ENCODE peak calls at places on chromosomes 6 and 20, in six cellular contexts. I is fibroblast of lung, P is nephron progenitor cell, R is hepatocyte, N is cardiac fibroblast, T is epithelial cell of esophagus. S is an unnamed sample.

GRCh38 chr20:855466-856360 is 22.2 kb downstream of the FAM110A start:
- DNase-seq in I (peak; percentile 50), R (no peak), T (peak; percentile 80), N (no peak), P (no peak), S (no peak)

GRCh38 chr6:125611573-125612399 is 137.6 kb upstream of the HEY2 start:
- DNase-seq in N (peak; percentile 66), I (peak; percentile 41), R (no peak), T (no peak), P (peak; percentile 12), S (no peak)

GRCh38 chr20:41258489-41258888 is 59.0 kb downstream of the ZHX3 start:
- DNase-seq in R (no peak), N (no peak), P (no peak), T (no peak), I (no peak), S (no peak)

GRCh38 chr6:108115598-108116058 is 41.1 kb upstream of the OSTM1 start:
- DNase-seq in T (peak; percentile 47), R (peak; percentile 63), I (peak; percentile 29), P (peak; percentile 41), N (peak; percentile 55), S (peak; percentile 30)

GRCh38 chr6:158567871-158568401 is 8.0 kb downstream of the TMEM181 start:
- DNase-seq in P (no peak), N (no peak), I (no peak), T (peak; percentile 70), R (no peak), S (no peak)

GRCh38 chr20:32078322-32078721 is 26.3 kb downstream of the HCK start:
- DNase-seq in T (no peak), N (no peak), I (no peak), P (no peak), R (no peak), S (no peak)

GRCh38 chr20:43017241-43018030 is 172.3 kb downstream of the PTPRT start:
- DNase-seq in P (no peak), N (no peak), I (no peak), R (no peak), T (no peak), S (no peak)

GRCh38 chr6:33696538-33697518 is 14.7 kb downstream of the UQCC2 start:
- DNase-seq in I (peak; percentile 76), R (no peak), N (peak; percentile 87), P (no peak), T (no peak), S (no peak)

GRCh38 chr6:2877960-2878359 is 25.1 kb downstream of the SERPINB9 start:
- DNase-seq in P (no peak), I (no peak), T (peak; percentile 51), R (no peak), N (no peak), S (no peak)

GRCh38 chr6:75932067-75932466 is 140.4 kb downstream of the IMPG1 start:
- DNase-seq in R (peak; percentile 69), I (peak; percentile 9), P (peak; percentile 73), N (peak; percentile 34), T (peak; percentile 41), S (peak; percentile 34)

GRCh38 chr6:144190593-144190992 is 40.3 kb downstream of the STX11 start:
- DNase-seq in P (no peak), R (no peak), I (peak; percentile 70), N (peak; percentile 91), T (peak; percentile 75), S (no peak)

GRCh38 chr6:143060806-143061596 is at the start of gene AIG1:
- DNase-seq in N (no peak), P (no peak), T (no peak), R (peak; percentile 76), I (no peak), S (peak; percentile 53)

GRCh38 chr6:90088009-90088408 is 193.7 kb downstream of the GJA10 start:
- DNase-seq in N (peak; percentile 74), I (peak; percentile 86), T (peak; percentile 96), R (peak; percentile 43), P (no peak), S (no peak)

GRCh38 chr20:51417745-51418529 is 124.6 kb downstream of the NFATC2 start:
- DNase-seq in R (no peak), P (no peak), N (no peak), I (no peak), T (no peak), S (no peak)

GRCh38 chr20:535958-536357 is 7.6 kb downstream of the CSNK2A1 start:
- DNase-seq in T (peak; percentile 79), R (peak; percentile 45), P (no peak), N (no peak), I (peak; percentile 33), S (no peak)

GRCh38 chr6:35161776-35162607 is 20.9 kb upstream of the TCP11 start:
- DNase-seq in P (peak; percentile 32), R (no peak), I (no peak), T (no peak), N (peak; percentile 36), S (no peak)

GRCh38 chr6:12523726-12524125 is 192.8 kb upstream of the PHACTR1 start:
- DNase-seq in T (no peak), I (no peak), N (no peak), R (no peak), P (no peak), S (no peak)

GRCh38 chr6:150492941-150493340 is 106.7 kb upstream of the PLEKHG1 start:
- DNase-seq in I (peak; percentile 84), N (peak; percentile 67), P (no peak), T (peak; percentile 91), R (no peak), S (no peak)

GRCh38 chr20:38700926-38701325 is 23.4 kb upstream of the SLC32A1 start:
- DNase-seq in T (no peak), P (no peak), R (no peak), N (no peak), I (no peak), S (no peak)

GRCh38 chr6:56667336-56667735 is 24.6 kb upstream of the DST start:
- DNase-seq in T (no peak), P (no peak), R (no peak), I (peak; percentile 58), N (no peak), S (no peak)

GRCh38 chr6:131730264-131730663 is 19.4 kb upstream of the CTAGE9 start:
- DNase-seq in R (no peak), N (no peak), T (no peak), P (no peak), I (no peak), S (no peak)

GRCh38 chr20:10761786-10762185 is 88.0 kb upstream of the JAG1 start:
- DNase-seq in T (peak; percentile 67), R (no peak), N (peak; percentile 92), I (peak; percentile 89), P (no peak), S (no peak)

GRCh38 chr6:168087436-168088160 is 8.6 kb upstream of the FRMD1 start:
- DNase-seq in N (no peak), I (no peak), T (no peak), R (no peak), P (no peak), S (no peak)

DNA sequence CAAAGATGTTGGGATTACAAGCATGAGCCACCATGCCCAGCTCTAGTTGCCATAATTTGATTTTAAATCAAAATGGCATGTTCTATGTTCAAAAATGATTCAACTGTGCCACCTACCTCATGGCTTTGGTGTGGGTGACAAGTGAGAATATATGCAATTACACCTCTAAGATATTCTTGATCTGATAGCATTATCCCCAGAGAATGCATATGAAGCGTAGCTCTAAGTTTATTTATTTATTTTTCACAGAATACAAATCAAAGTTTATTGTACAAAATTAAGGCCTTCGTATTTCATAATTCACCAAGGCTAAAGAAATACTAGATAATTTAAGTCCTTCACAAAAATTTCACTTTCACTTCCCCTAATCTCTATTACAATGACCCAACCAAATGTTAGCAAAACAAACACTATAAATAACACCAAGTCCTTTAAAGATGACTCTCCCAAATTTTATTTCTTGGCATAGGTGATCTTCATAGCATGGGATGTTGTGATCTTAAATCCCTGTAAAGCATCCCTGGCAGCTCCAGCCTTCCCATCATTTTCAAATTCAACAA is 205.9 kb upstream of the TAB2 start:
- DNase-seq in P (no peak), I (no peak), R (no peak), N (no peak), T (no peak), S (no peak)
- TF ChIP-seq CTCF in P (no peak), I (no peak), R (no peak), N (no peak), T (no peak), S (no peak)

DNA sequence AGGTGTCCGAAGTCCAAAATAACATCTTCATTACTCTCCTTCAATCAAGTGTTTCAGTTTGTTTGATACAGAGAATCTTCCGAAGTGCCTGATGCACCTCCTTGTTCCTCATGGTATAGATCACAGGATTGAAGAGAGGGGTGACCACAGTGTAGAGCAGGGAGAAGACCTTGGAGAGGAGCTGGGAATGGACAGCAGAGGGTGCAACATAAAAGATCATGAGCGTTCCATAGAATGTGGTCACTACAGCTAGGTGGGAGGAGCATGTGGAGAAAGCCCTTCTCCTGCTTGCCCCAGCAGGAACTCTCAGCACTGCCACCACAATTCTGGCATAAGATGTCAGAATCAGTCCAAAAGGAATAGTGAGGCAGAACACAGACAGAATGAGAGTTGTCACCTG is 11.9 kb downstream of the OR12D1 start:
- DNase-seq in R (no peak), I (no peak), N (no peak), T (no peak), P (no peak), S (no peak)
- TF ChIP-seq CTCF in R (no peak), I (no peak), N (no peak), T (no peak), P (no peak), S (no peak)

DNA sequence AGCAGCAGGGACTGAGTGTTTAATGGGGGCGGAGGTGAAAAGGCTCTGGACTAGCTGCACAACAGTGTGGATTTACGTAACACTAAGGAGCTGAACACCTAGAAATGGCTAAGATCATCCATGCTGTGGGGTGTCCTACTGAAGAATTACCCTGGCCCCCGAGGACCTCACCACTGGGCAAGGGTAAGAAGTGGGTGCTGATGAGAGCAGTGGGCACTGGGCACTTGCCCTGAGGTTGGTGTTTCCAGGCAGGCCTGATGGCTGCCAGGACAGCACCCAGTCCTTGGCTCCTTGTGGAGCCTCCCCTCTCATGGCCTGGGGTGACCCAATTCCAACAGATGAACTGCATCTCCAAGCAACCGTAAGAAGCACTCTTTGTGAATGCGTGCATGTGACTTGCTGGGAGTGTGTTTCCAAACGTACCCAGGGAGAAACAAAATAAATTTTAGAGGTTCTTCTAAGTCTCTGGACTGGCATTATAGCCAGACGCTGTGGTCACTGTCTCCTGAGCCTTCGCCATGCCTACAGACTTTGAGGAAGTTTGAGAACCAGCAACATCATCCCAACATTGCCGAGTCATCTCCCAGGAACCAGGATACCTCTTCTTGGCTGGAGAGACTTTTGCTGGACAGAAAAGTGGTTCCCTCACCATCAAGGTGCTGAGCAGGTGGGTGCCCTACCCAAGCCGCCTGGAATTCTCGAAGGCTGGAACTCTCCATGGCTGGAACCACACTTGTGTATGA is 245.9 kb downstream of the ERMARD start:
- DNase-seq in T (peak; percentile 9), N (no peak), P (no peak), R (no peak), I (no peak), S (no peak)
- TF ChIP-seq CTCF in T (no peak), N (no peak), P (no peak), R (no peak), I (no peak), S (no peak)

DNA sequence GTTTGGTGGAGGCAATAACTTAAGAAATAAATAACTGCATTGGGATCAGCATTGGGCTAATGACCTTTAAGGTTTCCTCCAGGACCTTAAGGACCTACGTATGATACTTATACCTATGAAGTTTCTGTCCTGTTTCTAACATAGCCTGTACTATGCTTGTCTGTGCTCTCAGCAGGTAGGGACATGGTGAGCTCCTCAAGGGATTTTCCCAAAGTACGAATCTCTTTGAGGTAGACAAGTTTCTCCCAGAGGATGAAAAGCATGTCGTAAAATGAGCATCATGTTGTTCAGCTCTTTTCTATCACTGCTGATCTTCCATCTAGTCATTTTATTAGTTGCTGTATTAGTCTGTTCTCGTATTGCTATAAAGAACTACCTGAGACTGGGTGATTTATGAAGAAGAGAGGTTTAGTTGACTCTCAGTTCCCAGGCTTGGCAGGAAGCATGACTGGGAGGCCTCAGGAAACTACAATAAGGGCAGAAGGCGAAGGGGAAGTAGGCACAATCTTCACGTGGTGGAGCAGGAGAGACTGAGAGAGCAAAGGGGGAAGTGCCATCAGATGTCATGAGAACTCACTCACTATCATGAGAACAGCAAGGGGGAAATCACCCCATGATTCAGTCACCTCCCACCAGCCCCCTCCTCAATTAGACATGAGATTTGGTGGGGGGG is 77.8 kb upstream of the TGM3 start:
- DNase-seq in N (no peak), T (no peak), I (no peak), R (no peak), P (no peak), S (no peak)
- TF ChIP-seq CTCF in N (no peak), T (no peak), I (no peak), R (no peak), P (no peak), S (no peak)